ENCODE peak calls at places on chromosomes 3 and 15, in nine cellular contexts. One of them, this sample, is unnamed. For H3K9me3, the result is how much of the 10 kb centered on the place peaks cover.

GRCh38 chr3:122299872-122300460 is 25.1 kb upstream of the CSTA start:
- DNase-seq in AG04450: no peak
- DNase-seq in heart left ventricle: no peak
- DNase-seq in left ventricle myocardium inferior: no peak
- DNase-seq in esophagus squamous epithelium: no peak
- DNase-seq in tibial nerve: peak
- DNase-seq in aorta: no peak
- DNase-seq in IMR-90: peak
- DNase-seq in fibroblast of lung: no peak
- DNase-seq in this sample: no peak

GRCh38 chr15:77607111-77607893 is 25.4 kb downstream of the LINGO1 start:
- DNase-seq in AG04450: no peak
- DNase-seq in heart left ventricle: peak
- DNase-seq in left ventricle myocardium inferior: peak
- DNase-seq in esophagus squamous epithelium: no peak
- DNase-seq in tibial nerve: no peak
- DNase-seq in aorta: no peak
- DNase-seq in IMR-90: peak
- DNase-seq in fibroblast of lung: peak
- DNase-seq in this sample: no peak

GRCh38 chr3:178706411-178706810 is 170.2 kb downstream of the KCNMB2 start:
- DNase-seq in AG04450: no peak
- DNase-seq in heart left ventricle: no peak
- DNase-seq in left ventricle myocardium inferior: no peak
- DNase-seq in esophagus squamous epithelium: no peak
- DNase-seq in tibial nerve: no peak
- DNase-seq in aorta: no peak
- DNase-seq in IMR-90: no peak
- DNase-seq in fibroblast of lung: no peak
- DNase-seq in this sample: no peak

GRCh38 chr3:196454935-196455334 is 22.7 kb upstream of the UBXN7 start:
- DNase-seq in AG04450: no peak
- DNase-seq in heart left ventricle: no peak
- DNase-seq in left ventricle myocardium inferior: no peak
- DNase-seq in esophagus squamous epithelium: no peak
- DNase-seq in tibial nerve: no peak
- DNase-seq in aorta: no peak
- DNase-seq in IMR-90: peak
- DNase-seq in fibroblast of lung: peak
- DNase-seq in this sample: no peak

GRCh38 chr3:124826703-124827102 is 60.5 kb downstream of the ITGB5 start:
- DNase-seq in AG04450: peak
- DNase-seq in heart left ventricle: no peak
- DNase-seq in left ventricle myocardium inferior: no peak
- DNase-seq in esophagus squamous epithelium: no peak
- DNase-seq in tibial nerve: no peak
- DNase-seq in aorta: peak
- DNase-seq in IMR-90: peak
- DNase-seq in fibroblast of lung: peak
- DNase-seq in this sample: no peak

GRCh38 chr15:74428442-74428787 is 5.3 kb downstream of the SEMA7A start:
- DNase-seq in AG04450: no peak
- DNase-seq in heart left ventricle: no peak
- DNase-seq in left ventricle myocardium inferior: no peak
- DNase-seq in esophagus squamous epithelium: no peak
- DNase-seq in tibial nerve: no peak
- DNase-seq in aorta: no peak
- DNase-seq in IMR-90: no peak
- DNase-seq in fibroblast of lung: no peak
- DNase-seq in this sample: no peak

GRCh38 chr3:89617706-89618105 is 510.3 kb downstream of the EPHA3 start:
- DNase-seq in AG04450: no peak
- DNase-seq in heart left ventricle: no peak
- DNase-seq in left ventricle myocardium inferior: no peak
- DNase-seq in esophagus squamous epithelium: no peak
- DNase-seq in tibial nerve: no peak
- DNase-seq in aorta: no peak
- DNase-seq in IMR-90: peak
- DNase-seq in fibroblast of lung: no peak
- DNase-seq in this sample: no peak

GRCh38 chr15:70341566-70341965 is 243.8 kb upstream of the TLE3 start:
- DNase-seq in AG04450: no peak
- DNase-seq in heart left ventricle: peak
- DNase-seq in left ventricle myocardium inferior: no peak
- DNase-seq in esophagus squamous epithelium: no peak
- DNase-seq in tibial nerve: no peak
- DNase-seq in aorta: peak
- DNase-seq in IMR-90: no peak
- DNase-seq in fibroblast of lung: no peak
- DNase-seq in this sample: no peak

GRCh38 chr3:182410051-182410450 is 383.3 kb upstream of the ATP11B start:
- DNase-seq in AG04450: no peak
- DNase-seq in heart left ventricle: no peak
- DNase-seq in left ventricle myocardium inferior: no peak
- DNase-seq in esophagus squamous epithelium: no peak
- DNase-seq in tibial nerve: no peak
- DNase-seq in aorta: no peak
- DNase-seq in IMR-90: no peak
- DNase-seq in fibroblast of lung: no peak
- DNase-seq in this sample: no peak

GRCh38 chr15:65595960-65596359 is 15.0 kb downstream of the INTS14 start:
- DNase-seq in AG04450: no peak
- DNase-seq in heart left ventricle: no peak
- DNase-seq in left ventricle myocardium inferior: no peak
- DNase-seq in esophagus squamous epithelium: no peak
- DNase-seq in tibial nerve: no peak
- DNase-seq in aorta: no peak
- DNase-seq in IMR-90: no peak
- DNase-seq in fibroblast of lung: no peak
- DNase-seq in this sample: no peak

GRCh38 chr3:38227989-38228388 is 37.6 kb upstream of the SLC22A13 start:
- DNase-seq in AG04450: no peak
- DNase-seq in heart left ventricle: no peak
- DNase-seq in left ventricle myocardium inferior: no peak
- DNase-seq in esophagus squamous epithelium: no peak
- DNase-seq in tibial nerve: no peak
- DNase-seq in aorta: no peak
- DNase-seq in IMR-90: peak
- DNase-seq in fibroblast of lung: peak
- DNase-seq in this sample: no peak

GRCh38 chr3:111739241-111739952 is 119.7 kb upstream of the PHLDB2 start:
- DNase-seq in AG04450: no peak
- DNase-seq in heart left ventricle: peak
- DNase-seq in left ventricle myocardium inferior: peak
- DNase-seq in esophagus squamous epithelium: no peak
- DNase-seq in tibial nerve: no peak
- DNase-seq in aorta: no peak
- DNase-seq in IMR-90: peak
- DNase-seq in fibroblast of lung: peak
- DNase-seq in this sample: no peak

GRCh38 chr3:26090589-26090988 is 300.7 kb downstream of the OXSM start:
- DNase-seq in AG04450: no peak
- DNase-seq in heart left ventricle: no peak
- DNase-seq in left ventricle myocardium inferior: no peak
- DNase-seq in esophagus squamous epithelium: no peak
- DNase-seq in tibial nerve: no peak
- DNase-seq in aorta: no peak
- DNase-seq in IMR-90: no peak
- DNase-seq in fibroblast of lung: no peak
- DNase-seq in this sample: no peak
- H3K9me3 ChIP-seq in AG04450: under half
- H3K9me3 ChIP-seq in heart left ventricle: under half
- H3K9me3 ChIP-seq in left ventricle myocardium inferior: under half
- H3K9me3 ChIP-seq in esophagus squamous epithelium: under half
- H3K9me3 ChIP-seq in tibial nerve: under half
- H3K9me3 ChIP-seq in aorta: under half
- H3K9me3 ChIP-seq in IMR-90: under half
- H3K9me3 ChIP-seq in fibroblast of lung: under half
- H3K9me3 ChIP-seq in this sample: under half

GRCh38 chr15:27183182-27183581 is 212.2 kb downstream of the GABRG3 start:
- DNase-seq in AG04450: no peak
- DNase-seq in heart left ventricle: no peak
- DNase-seq in left ventricle myocardium inferior: no peak
- DNase-seq in esophagus squamous epithelium: no peak
- DNase-seq in tibial nerve: no peak
- DNase-seq in aorta: no peak
- DNase-seq in IMR-90: no peak
- DNase-seq in fibroblast of lung: no peak
- DNase-seq in this sample: no peak
- H3K9me3 ChIP-seq in AG04450: under half
- H3K9me3 ChIP-seq in heart left ventricle: under half
- H3K9me3 ChIP-seq in left ventricle myocardium inferior: under half
- H3K9me3 ChIP-seq in esophagus squamous epithelium: under half
- H3K9me3 ChIP-seq in tibial nerve: under half
- H3K9me3 ChIP-seq in aorta: under half
- H3K9me3 ChIP-seq in IMR-90: under half
- H3K9me3 ChIP-seq in fibroblast of lung: under half
- H3K9me3 ChIP-seq in this sample: under half

GRCh38 chr15:25066708-25067107 is 111.9 kb downstream of the SNRPN start:
- DNase-seq in AG04450: no peak
- DNase-seq in heart left ventricle: no peak
- DNase-seq in left ventricle myocardium inferior: no peak
- DNase-seq in esophagus squamous epithelium: no peak
- DNase-seq in tibial nerve: no peak
- DNase-seq in aorta: no peak
- DNase-seq in IMR-90: no peak
- DNase-seq in fibroblast of lung: no peak
- DNase-seq in this sample: peak
- H3K9me3 ChIP-seq in AG04450: half or more
- H3K9me3 ChIP-seq in heart left ventricle: half or more
- H3K9me3 ChIP-seq in left ventricle myocardium inferior: half or more
- H3K9me3 ChIP-seq in esophagus squamous epithelium: half or more
- H3K9me3 ChIP-seq in tibial nerve: half or more
- H3K9me3 ChIP-seq in aorta: half or more
- H3K9me3 ChIP-seq in IMR-90: half or more
- H3K9me3 ChIP-seq in fibroblast of lung: half or more
- H3K9me3 ChIP-seq in this sample: half or more

DNA sequence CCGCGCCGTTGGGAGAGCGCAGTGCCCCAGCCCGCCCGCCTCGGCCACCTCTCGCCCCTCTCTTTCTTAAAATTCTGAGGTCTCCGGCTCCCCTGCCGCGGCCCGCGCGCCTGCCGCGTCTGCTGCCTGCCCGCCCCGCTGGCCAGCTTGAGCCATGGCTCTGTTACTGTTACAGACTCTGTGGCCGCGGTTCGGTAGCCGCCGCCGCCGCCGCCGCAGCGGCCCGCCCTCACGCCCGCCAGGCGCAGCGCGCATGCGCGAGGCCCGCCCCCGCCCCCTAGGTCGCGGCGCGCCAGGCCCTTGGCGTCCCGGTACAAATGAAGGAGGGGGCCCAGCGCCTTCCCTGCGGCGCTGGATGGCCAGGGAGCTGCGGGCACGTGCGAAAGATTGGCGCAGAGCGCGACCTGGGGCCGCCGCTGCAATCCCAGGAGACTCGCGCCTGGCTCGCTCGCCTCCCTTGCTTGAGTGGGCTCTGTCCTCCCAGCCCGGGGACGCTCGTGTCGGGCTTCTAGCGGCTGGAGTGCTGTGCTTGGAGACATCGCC is at the start of gene ONECUT1:
- DNase-seq in AG04450: no peak
- DNase-seq in heart left ventricle: peak
- DNase-seq in left ventricle myocardium inferior: peak
- DNase-seq in esophagus squamous epithelium: no peak
- DNase-seq in tibial nerve: no peak
- DNase-seq in aorta: no peak
- DNase-seq in IMR-90: peak
- DNase-seq in fibroblast of lung: peak
- DNase-seq in this sample: peak
- H3K9me3 ChIP-seq in AG04450: under half
- H3K9me3 ChIP-seq in heart left ventricle: under half
- H3K9me3 ChIP-seq in left ventricle myocardium inferior: under half
- H3K9me3 ChIP-seq in esophagus squamous epithelium: under half
- H3K9me3 ChIP-seq in tibial nerve: under half
- H3K9me3 ChIP-seq in aorta: under half
- H3K9me3 ChIP-seq in IMR-90: under half
- H3K9me3 ChIP-seq in fibroblast of lung: under half
- H3K9me3 ChIP-seq in this sample: under half

GRCh38 chr3:1400571-1400970 is 307.7 kb downstream of the CNTN6 start:
- DNase-seq in AG04450: no peak
- DNase-seq in heart left ventricle: no peak
- DNase-seq in left ventricle myocardium inferior: no peak
- DNase-seq in esophagus squamous epithelium: no peak
- DNase-seq in tibial nerve: no peak
- DNase-seq in aorta: no peak
- DNase-seq in IMR-90: no peak
- DNase-seq in fibroblast of lung: no peak
- DNase-seq in this sample: no peak
- H3K9me3 ChIP-seq in AG04450: under half
- H3K9me3 ChIP-seq in heart left ventricle: under half
- H3K9me3 ChIP-seq in left ventricle myocardium inferior: under half
- H3K9me3 ChIP-seq in esophagus squamous epithelium: under half
- H3K9me3 ChIP-seq in tibial nerve: under half
- H3K9me3 ChIP-seq in aorta: under half
- H3K9me3 ChIP-seq in IMR-90: under half
- H3K9me3 ChIP-seq in fibroblast of lung: under half
- H3K9me3 ChIP-seq in this sample: under half